ENCODE peak calls at places on chromosomes 1 and 21, in nine cellular contexts. E is osteocyte, K is nephron progenitor cell, A is progenitor cell of endocrine pancreas, Z is cardiac muscle cell, X is coronary artery, P is WTC11, D is neural crest cell, T is astrocyte of the spinal cord. V is an unnamed sample.

GRCh38 chr1:111967886-111968285 is 21.6 kb downstream of the KCND3 start:
- DNase-seq in E (no peak), K (no peak), A (no peak), Z (no peak), X (no peak), P (no peak), D (no peak), T (no peak), V (no peak)

GRCh38 chr21:20999567-21000169 is 1.5 kb downstream of the NCAM2 start:
- DNase-seq in E (no peak), K (peak), A (no peak), Z (peak), X (no peak), P (peak), D (peak), T (peak), V (no peak)

GRCh38 chr1:205235921-205236320 is 8.2 kb downstream of the TMCC2 start:
- DNase-seq in E (no peak), K (no peak), A (no peak), Z (no peak), X (no peak), P (no peak), D (no peak), T (no peak), V (no peak)

GRCh38 chr1:160144921-160145320 is 6.5 kb upstream of the ATP1A4 start:
- DNase-seq in E (no peak), K (no peak), A (no peak), Z (no peak), X (no peak), P (no peak), D (no peak), T (peak), V (no peak)

GRCh38 chr1:206898089-206898908 is 1.1 kb downstream of the IL24 start:
- DNase-seq in E (peak), K (no peak), A (no peak), Z (peak), X (no peak), P (no peak), D (no peak), T (peak), V (no peak)

GRCh38 chr1:94002046-94002787 is 93.0 kb upstream of the GCLM start:
- DNase-seq in E (peak), K (no peak), A (no peak), Z (no peak), X (peak), P (no peak), D (no peak), T (no peak), V (peak)

GRCh38 chr21:31410763-31411278 is 66.8 kb upstream of the TIAM1 start:
- DNase-seq in E (no peak), K (peak), A (no peak), Z (no peak), X (no peak), P (no peak), D (no peak), T (no peak), V (no peak)

GRCh38 chr21:35102488-35103407 is 53.6 kb upstream of the RUNX1 start:
- DNase-seq in E (no peak), K (no peak), A (no peak), Z (peak), X (no peak), P (no peak), D (no peak), T (peak), V (no peak)

GRCh38 chr1:91759076-91759475 is 126.9 kb downstream of the TGFBR3 start:
- DNase-seq in E (no peak), K (no peak), A (no peak), Z (no peak), X (no peak), P (no peak), D (no peak), T (no peak), V (no peak)

GRCh38 chr1:1926346-1926811 is 7.3 kb upstream of the TMEM52 start:
- DNase-seq in E (no peak), K (no peak), A (no peak), Z (no peak), X (no peak), P (no peak), D (no peak), T (no peak), V (no peak)

GRCh38 chr1:42784946-42785693 is at the start of gene TMEM269:
- DNase-seq in E (peak), K (no peak), A (no peak), Z (peak), X (no peak), P (peak), D (no peak), T (no peak), V (no peak)

GRCh38 chr1:200410566-200410878 is 686 bp upstream of the ZNF281 start:
- DNase-seq in E (no peak), K (no peak), A (no peak), Z (no peak), X (no peak), P (no peak), D (no peak), T (peak), V (no peak)

GRCh38 chr1:2248127-2248826 is 20.2 kb downstream of the SKI start:
- DNase-seq in E (no peak), K (peak), A (no peak), Z (no peak), X (no peak), P (peak), D (peak), T (no peak), V (no peak)

DNA sequence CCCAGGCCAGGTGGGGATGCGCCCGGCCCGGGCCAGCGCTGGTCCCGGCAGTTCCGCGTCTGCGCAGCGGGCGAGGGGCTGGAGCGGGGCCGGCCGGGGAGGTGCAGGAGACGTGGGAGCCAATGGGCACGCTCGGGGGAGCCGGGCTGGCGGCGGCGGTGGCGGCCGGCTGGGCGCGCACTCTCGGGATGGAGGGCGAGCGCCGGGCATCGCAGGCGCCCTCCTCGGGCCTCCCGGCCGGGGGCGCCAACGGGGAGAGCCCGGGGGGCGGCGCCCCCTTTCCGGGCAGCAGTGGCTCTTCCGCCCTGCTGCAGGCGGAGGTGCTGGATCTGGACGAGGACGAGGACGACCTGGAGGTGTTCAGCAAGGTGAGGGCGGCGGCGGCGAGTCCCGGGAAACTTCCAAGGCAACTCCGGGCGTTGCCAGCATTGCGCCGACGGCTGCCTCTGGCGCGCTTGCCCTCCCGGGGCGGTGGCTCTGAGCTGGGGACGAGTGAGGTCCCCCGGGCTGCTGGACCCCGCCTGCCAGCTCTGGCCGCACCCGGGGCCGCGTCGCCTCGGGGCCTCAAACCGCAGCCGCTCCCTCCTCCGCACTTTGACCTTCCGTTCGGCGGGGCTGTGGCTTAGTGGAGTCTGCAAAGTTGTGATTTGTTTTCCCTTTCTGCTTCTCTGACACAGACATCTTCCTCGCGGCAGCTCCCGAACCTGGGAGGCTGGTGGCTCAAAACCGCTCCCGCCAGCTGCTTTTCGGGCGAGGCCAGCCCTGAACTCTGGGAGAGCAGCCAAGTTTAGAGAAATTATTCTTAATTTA is at the start of gene SNX7:
- DNase-seq in E (peak), K (peak), A (peak), Z (peak), X (peak), P (peak), D (peak), T (peak), V (peak)
- TF ChIP-seq CTCF in E (peak), K (peak), A (peak), Z (peak), X (no peak), P (no peak), D (peak), T (peak), V (peak)

DNA sequence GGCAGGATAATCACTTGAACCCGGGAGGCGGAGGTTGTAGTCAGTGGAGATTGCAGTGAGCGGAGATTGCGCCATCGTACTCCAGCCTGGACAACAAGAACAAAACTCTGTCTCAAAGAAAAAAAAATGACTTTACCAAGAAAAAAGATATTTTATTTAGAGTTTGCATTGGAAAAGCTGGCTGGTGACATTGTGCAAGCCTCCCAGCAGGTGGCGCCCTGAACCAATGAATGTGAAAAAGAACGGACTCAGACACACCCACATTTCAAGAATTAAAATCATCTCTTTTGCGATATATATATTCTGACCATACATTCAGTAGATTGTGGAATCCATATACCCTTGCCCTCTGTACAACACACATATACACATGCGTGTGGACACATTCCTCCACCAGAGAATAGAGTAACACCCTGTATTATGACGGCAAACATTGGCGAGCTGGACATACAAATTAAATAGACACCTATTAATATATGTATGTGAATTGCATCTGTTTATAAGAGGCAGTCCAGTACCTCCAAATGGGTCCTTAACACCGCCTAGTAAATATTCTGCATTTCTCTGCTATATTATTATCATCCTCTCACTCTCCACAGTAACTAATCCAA is 39.0 kb upstream of the CADM3 start:
- DNase-seq in E (peak), K (peak), A (peak), Z (peak), X (no peak), P (peak), D (peak), T (peak), V (peak)
- TF ChIP-seq CTCF in E (peak), K (peak), A (peak), Z (peak), X (peak), P (peak), D (peak), T (peak), V (peak)

DNA sequence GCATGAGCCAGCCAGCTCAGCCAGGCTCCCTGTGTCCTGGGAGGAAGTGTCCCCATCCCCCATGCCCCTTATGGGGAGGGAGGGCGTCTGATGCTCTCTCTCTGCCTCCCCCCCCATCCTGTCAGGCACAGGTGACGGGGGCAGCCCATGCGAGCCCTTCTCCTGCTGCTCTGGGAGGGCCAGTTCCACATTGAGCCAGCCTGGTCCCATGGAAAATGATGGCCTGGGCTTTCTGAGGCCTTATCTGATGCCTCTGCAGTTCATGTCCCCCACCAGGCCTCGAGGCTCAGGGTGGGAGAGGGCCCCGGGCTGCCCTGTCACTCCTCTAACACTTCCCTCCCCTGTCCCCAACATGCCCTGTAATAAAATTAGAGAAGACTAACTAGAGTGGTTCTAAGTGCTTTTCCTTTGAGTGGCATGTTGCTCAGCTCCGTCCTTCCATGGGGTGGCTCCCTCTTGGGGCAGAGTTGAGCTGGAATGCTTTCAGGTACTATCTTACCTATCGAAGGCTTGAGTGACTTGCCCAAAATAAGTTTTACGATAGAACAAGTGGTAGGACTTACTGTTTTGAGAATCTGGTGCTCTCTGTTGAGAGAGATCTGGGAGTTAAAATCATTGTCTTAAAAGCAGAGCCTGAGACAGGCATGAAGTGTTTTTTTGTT is 1.8 kb upstream of the MTFR1L start:
- DNase-seq in E (no peak), K (no peak), A (no peak), Z (no peak), X (no peak), P (peak), D (no peak), T (no peak), V (no peak)
- TF ChIP-seq CTCF in E (no peak), K (no peak), A (peak), Z (peak), X (no peak), P (no peak), D (peak), T (no peak), V (peak)

DNA sequence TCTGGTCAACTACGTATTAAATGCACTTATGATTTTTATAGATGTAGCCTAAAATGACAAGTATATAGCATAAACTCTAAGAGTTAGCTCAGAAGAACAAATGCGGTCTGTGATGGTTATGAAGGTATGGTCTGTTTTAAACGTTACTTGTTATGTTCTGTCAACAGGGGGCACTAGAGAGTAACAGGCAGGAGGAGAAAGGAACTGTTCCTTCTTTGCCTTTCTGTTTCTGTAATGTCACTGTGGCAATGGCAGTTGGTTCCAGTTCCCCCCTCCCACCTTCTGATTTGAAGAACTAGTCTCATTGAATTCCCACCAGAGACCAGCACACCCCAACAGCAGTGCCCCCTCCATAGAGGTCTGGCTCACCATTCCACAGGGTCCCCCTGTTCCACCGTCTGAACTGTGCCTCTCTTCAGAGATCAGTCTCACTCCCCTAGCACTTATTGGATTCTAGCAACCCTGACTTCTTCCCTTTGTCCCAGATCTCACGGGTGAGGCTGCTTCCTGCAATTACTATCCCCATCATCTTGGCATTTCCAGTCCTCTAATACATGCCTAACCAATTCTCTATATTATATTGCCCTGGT is 14.0 kb downstream of the KRTAP24-1 start:
- DNase-seq in E (no peak), K (no peak), A (no peak), Z (peak), X (no peak), P (no peak), D (no peak), T (no peak), V (no peak)
- TF ChIP-seq CTCF in E (peak), K (no peak), A (peak), Z (peak), X (no peak), P (peak), D (peak), T (peak), V (peak)

GRCh38 chr1:44705938-44706337 is 25.0 kb downstream of the RNU5D-1 start:
- DNase-seq in E (no peak), K (no peak), A (no peak), Z (no peak), X (no peak), P (no peak), D (no peak), T (no peak), V (no peak)

GRCh38 chr1:44705470-44705869 is 25.5 kb downstream of the RNU5D-1 start:
- DNase-seq in E (no peak), K (no peak), A (no peak), Z (no peak), X (no peak), P (no peak), D (no peak), T (no peak), V (no peak)

GRCh38 chr1:44707112-44707881 is 23.7 kb downstream of the RNU5D-1 start:
- DNase-seq in E (no peak), K (no peak), A (no peak), Z (peak), X (no peak), P (no peak), D (no peak), T (peak), V (no peak)

GRCh38 chr1:44713321-44713781 is 17.6 kb downstream of the RNU5D-1 start:
- DNase-seq in E (no peak), K (no peak), A (no peak), Z (no peak), X (no peak), P (no peak), D (no peak), T (no peak), V (no peak)

GRCh38 chr1:44707959-44708831 is 22.8 kb downstream of the RNU5D-1 start:
- DNase-seq in E (no peak), K (no peak), A (no peak), Z (peak), X (no peak), P (peak), D (no peak), T (peak), V (no peak)
- TF ChIP-seq CTCF in E (peak), K (no peak), A (peak), Z (peak), X (peak), P (no peak), D (peak), T (peak), V (peak)

V was measured in type B pancreatic cell.